ENCODE peak calls at places on chromosomes 12 and 14, in four cellular contexts. J is MM.1S, W is left lung, I is endodermal cell. B is an unnamed sample.

GRCh38 chr14:103711516-103712431 is 3.5 kb downstream of the XRCC3 start:
- DNase-seq in W (peak; percentile 86), I (no peak), J (no peak), B (peak; percentile 49)

GRCh38 chr12:76533331-76533730 is 26.2 kb downstream of the OSBPL8 start:
- DNase-seq in W (no peak), I (no peak), J (no peak), B (no peak)

GRCh38 chr12:133081408-133081806 is 684 bp downstream of the ZNF140 start:
- DNase-seq in J (no peak), I (peak; percentile 56), W (no peak), B (no peak)

GRCh38 chr12:122659579-122659978 is 43.6 kb downstream of the HCAR2 start:
- DNase-seq in J (no peak), I (no peak), W (no peak), B (peak; percentile 49)

GRCh38 chr14:51869426-51870113 is 9.2 kb downstream of the GNG2 start:
- DNase-seq in J (no peak), I (no peak), W (no peak), B (no peak)

GRCh38 chr12:39763894-39764176 is 144.2 kb upstream of the ABCD2 start:
- DNase-seq in J (no peak), I (peak; percentile 55), W (no peak), B (no peak)

GRCh38 chr12:79358716-79359341 is 331.9 kb downstream of the PAWR start:
- DNase-seq in I (peak; percentile 59), W (no peak), J (peak; percentile 10), B (no peak)

GRCh38 chr12:132069336-132069985 is 74.7 kb downstream of the DDX51 start:
- DNase-seq in J (no peak), W (no peak), I (no peak), B (no peak)

GRCh38 chr12:6996040-6996441 is 22.2 kb downstream of the LPCAT3 start:
- DNase-seq in J (no peak), I (peak; percentile 79), W (no peak), B (no peak)

GRCh38 chr14:89609701-89610100 is 192.7 kb upstream of the FOXN3 start:
- DNase-seq in J (no peak), W (no peak), I (no peak), B (no peak)

GRCh38 chr12:132660047-132660446 is 27.1 kb downstream of the POLE start:
- DNase-seq in I (no peak), J (no peak), W (no peak), B (no peak)

GRCh38 chr12:180445-180844 is 33.5 kb downstream of the SLC6A12 start:
- DNase-seq in W (peak; percentile 68), I (no peak), J (peak; percentile 83), B (peak; percentile 55)

GRCh38 chr12:67193705-67194104 is 75.5 kb upstream of the CAND1 start:
- DNase-seq in I (peak; percentile 89), W (no peak), J (peak; percentile 44), B (no peak)

GRCh38 chr14:81269100-81269978 is 48.6 kb upstream of the GTF2A1 start:
- DNase-seq in W (no peak), J (peak; percentile 28), I (peak; percentile 63), B (no peak)

GRCh38 chr12:98154850-98155249 is 360.5 kb upstream of the TMPO start:
- DNase-seq in J (peak; percentile 20), I (peak; percentile 84), W (peak; percentile 8), B (no peak)

GRCh38 chr14:79831198-79831890 is 380.0 kb downstream of the DIO2 start:
- DNase-seq in J (no peak), I (no peak), W (no peak), B (no peak)

GRCh38 chr14:93941293-93941910 is 14.3 kb downstream of the FAM181A start:
- DNase-seq in W (peak; percentile 68), I (no peak), J (no peak), B (no peak)

GRCh38 chr14:92649934-92650545 is 98.4 kb downstream of the LGMN start:
- DNase-seq in I (no peak), J (no peak), W (peak; percentile 86), B (peak; percentile 56)

DNA sequence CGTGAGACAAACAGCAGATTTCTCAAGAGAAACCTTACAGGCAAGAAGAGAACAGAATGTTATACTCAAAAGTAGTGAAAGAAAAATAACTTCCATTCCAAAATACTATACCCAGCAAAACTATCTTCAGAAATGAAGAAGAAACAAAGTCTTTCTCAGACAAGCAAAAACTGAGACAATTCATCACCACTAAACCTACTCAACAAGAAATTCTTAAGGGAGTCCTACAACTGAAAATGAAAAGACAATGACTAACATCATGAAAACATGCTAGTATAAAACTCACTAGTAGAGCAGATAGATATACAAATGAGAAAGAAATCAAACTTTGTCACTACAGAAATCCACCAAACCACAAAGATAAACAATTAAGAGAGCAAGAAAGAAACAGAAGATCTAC is 106.5 kb downstream of the CEP83 start:
- DNase-seq in I (no peak), W (no peak), J (no peak), B (no peak)
- H3K9me3 ChIP-seq in I (peaks cover 53% of the 10 kb centered on the region), W (no peaks in the 10 kb centered on the region), J (no peaks in the 10 kb centered on the region), B (peaks cover 71% of the 10 kb centered on the region)

DNA sequence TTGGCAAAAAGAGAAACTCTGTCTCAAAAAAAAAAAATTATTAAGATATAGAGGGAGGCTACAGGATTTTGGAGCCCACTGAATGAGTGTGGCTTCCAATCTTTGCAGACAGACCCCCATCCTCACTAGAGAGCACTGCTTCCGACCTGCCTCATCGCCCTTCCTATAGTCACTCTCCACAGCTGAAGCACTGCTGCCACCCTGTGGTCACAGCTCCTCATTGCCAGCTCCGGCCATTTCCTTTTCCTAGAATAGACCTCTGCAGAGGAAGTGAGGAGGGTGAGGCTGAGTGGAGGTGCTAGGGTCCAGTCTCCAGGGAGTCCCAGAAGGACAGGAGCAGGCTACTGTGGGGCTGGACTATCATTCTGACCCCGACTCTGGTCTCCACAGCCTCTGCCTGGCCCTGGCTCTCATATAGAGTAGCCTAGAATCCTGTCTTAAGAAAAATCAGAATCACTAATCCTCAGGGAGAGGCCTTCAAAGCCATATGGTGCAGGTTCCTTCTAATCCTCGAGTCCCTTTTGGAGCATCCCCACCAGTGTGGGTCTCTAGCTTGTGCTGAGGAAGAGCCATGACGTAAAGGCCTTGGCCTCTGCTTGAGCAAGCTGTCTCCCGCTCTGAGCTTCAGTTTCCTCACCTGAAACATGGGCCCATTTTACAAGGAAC is 1.4 kb upstream of the NPFF start:
- DNase-seq in W (peak; percentile 91), I (peak; percentile 100), J (peak; percentile 75), B (peak; percentile 82)
- H3K27ac ChIP-seq in W (peak overlapping the region; percentile 68), I (no peak overlapping the region), J (no peak overlapping the region), B (peak overlapping the region; percentile 72)

GRCh38 chr12:55699471-55700055 is 8.1 kb downstream of the ITGA7 start:
- DNase-seq in I (no peak), J (no peak), W (no peak), B (no peak)
- H3K4me1 ChIP-seq in I (no peaks in the 10 kb centered on the region), J (no peaks in the 10 kb centered on the region), W (no peaks in the 10 kb centered on the region), B (peaks cover 53% of the 10 kb centered on the region)

DNA sequence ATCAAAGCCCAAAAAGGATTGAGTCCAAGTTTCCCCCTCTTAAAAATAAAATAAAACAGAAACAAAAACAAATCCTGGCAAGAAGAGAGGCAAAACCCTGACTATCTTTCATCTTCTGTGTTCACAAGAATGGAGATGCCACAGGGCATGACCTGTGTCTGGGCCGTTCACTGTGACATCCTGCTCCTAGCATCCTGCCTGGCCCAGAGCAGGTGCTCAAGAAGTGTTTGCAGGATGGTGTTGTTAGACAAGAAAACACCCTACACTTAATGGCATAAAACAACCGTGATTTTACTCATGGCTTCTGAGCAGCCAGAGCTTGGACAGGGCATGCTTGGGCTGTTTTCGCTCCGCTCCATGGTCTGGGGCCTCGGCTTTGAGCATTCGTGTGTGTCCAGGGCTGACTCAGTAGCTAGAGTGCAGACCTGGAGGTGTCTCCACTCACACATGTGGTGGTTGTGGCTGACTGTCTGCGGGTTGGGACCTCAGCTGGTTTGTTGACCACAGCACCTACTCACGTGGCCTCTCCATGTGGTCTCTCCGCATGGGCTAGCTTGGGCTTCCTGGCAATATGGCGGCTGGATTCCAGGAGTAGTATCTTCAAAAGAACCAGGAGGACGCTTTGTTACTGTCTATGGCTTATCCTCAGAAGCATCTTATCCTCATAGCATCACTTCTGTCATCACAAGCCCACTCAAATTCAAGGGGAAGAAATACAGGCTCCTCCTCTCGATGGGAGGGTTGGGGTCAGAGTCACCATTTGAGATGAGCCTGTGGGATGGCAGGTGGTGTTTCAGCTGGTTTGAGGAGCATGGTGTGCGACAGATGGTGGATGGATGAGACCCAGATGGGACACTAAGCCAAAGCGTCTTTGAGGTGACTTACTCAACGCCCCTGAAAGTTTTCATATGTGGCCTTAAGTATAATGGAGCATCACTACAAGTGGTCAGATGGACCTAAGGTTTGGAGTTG is 33.2 kb upstream of the FZD10 start:
- DNase-seq in W (no peak), J (no peak), I (no peak), B (no peak)
- H3K9me3 ChIP-seq in W (no peaks in the 10 kb centered on the region), J (no peaks in the 10 kb centered on the region), I (no peaks in the 10 kb centered on the region), B (peaks cover 9% of the 10 kb centered on the region)

DNA sequence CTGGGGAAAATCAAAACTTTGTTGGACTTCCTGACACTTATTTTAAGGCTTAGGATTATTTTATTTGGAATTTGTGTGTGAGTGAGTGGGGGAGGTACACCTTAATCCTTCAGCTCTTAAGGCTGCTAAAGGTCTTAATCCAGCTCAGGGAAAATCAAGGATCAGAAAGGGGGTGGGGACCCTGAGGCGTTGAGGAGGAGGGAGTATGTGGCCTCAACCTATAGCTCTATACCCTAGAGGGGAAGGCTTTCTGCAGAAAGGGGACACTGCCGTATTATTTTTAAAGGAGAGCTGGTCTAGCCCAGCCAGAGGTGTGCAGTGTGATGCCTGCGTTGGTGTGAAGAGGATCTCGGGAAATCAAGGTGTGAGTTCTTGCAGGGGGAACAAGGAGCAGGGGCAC is 20.0 kb downstream of the IRF2BPL start:
- DNase-seq in I (no peak), W (no peak), J (no peak), B (no peak)
- H3K27ac ChIP-seq in I (no peak overlapping the region), W (peak overlapping the region; percentile 42), J (no peak overlapping the region), B (peak overlapping the region; percentile 72)

GRCh38 chr12:32272465-32272864 is 126.9 kb upstream of the FGD4 start:
- DNase-seq in J (peak; percentile 71), W (no peak), I (no peak), B (no peak)
- H3K4me1 ChIP-seq in J (peaks cover 24% of the 10 kb centered on the region), W (no peaks in the 10 kb centered on the region), I (peaks cover 25% of the 10 kb centered on the region), B (peaks cover 16% of the 10 kb centered on the region)

DNA sequence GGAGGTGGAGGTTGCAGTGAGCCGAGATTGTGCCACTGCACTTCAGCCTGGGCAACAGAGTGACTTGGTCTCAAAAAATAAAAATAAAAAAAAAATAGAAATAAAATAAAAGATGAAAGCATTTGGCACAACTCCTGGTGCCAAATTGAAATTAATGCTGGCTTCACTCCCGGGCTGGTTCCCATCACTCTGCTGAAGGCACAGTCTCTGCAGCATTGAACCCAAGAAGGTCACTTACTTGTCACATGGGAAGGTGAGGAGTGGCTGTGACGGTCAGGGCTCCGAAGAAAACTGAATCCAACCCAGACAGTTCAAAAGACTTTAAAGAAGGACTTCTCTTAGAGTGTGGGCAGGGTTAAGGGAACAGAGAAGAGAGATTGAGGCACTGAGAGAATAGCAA is 10.5 kb upstream of the CCDC63 start:
- DNase-seq in I (no peak), W (no peak), J (no peak), B (no peak)
- H3K9me3 ChIP-seq in I (peaks cover 5% of the 10 kb centered on the region), W (no peaks in the 10 kb centered on the region), J (no peaks in the 10 kb centered on the region), B (no peaks in the 10 kb centered on the region)

DNA sequence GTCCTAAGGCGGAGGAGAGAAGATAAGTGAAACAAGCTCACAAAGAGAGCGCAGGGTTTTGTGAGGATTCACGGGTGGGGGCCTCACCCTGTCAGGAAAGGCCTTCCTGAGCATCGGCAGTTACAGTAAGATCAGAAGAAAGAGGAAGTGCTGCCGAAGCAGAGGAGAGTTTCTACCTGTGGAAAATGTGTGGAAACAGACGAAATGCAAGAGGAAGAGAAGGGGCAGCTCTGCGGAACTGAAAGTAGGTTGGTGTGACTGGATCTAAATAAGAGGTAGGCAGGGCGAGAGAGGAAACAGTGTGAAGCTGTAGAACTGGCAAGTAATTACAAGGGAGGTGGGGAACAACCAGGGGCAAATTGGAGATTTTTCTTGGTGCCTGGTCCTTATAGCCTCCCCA is 2.7 kb downstream of the GPR68 start:
- DNase-seq in I (no peak), W (no peak), J (no peak), B (no peak)
- H3K27ac ChIP-seq in I (no peak overlapping the region), W (peak overlapping the region; percentile 55), J (peak overlapping the region; percentile 29), B (no peak overlapping the region)